ENCODE peak calls at places on chromosomes 13 and 19, in six cellular contexts. N is tibial nerve, E is Peyer's patch, Y is testis, K is uterus, V is heart left ventricle. Z is an unnamed sample.

GRCh38 chr13:113862766-113863510 is 938 bp downstream of the GAS6 start:
- DNase-seq in E (peak), N (no peak), V (peak), Y (peak), K (peak), Z (peak)

GRCh38 chr19:48302600-48302959 is 22.8 kb upstream of the EMP3 start:
- DNase-seq in E (no peak), Y (no peak), V (no peak), N (no peak), K (no peak), Z (no peak)

GRCh38 chr19:45587873-45588272 is 3.3 kb upstream of the OPA3 start:
- DNase-seq in Y (no peak), K (no peak), V (no peak), E (peak), N (no peak), Z (no peak)

GRCh38 chr13:96650301-96650886 is 343.9 kb downstream of the OXGR1 start:
- DNase-seq in V (no peak), K (no peak), E (no peak), Y (no peak), N (no peak), Z (no peak)

GRCh38 chr13:109743706-109744453 is 42.5 kb downstream of the IRS2 start:
- DNase-seq in K (peak), Y (no peak), E (peak), V (no peak), N (no peak), Z (no peak)

GRCh38 chr19:35995655-35995993 is 636 bp downstream of the SDHAF1 start:
- DNase-seq in E (peak), Y (peak), V (peak), N (no peak), K (peak), Z (peak)

GRCh38 chr13:112803422-112803821 is 113.6 kb downstream of the ATP11A start:
- DNase-seq in V (no peak), K (no peak), E (no peak), Y (no peak), N (no peak), Z (no peak)

GRCh38 chr13:95267662-95268369 is 33.4 kb downstream of the ABCC4 start:
- DNase-seq in E (peak), Y (no peak), V (no peak), N (no peak), K (no peak), Z (no peak)

GRCh38 chr19:35641515-35642151 is at the start of gene ETV2:
- DNase-seq in V (peak), E (peak), Y (peak), K (peak), N (no peak), Z (no peak)

GRCh38 chr13:28049215-28049614 is 51.2 kb downstream of the FLT3 start:
- DNase-seq in Y (no peak), N (no peak), E (no peak), V (no peak), K (no peak), Z (no peak)
- H3K27ac ChIP-seq in Y (no peak), N (no peak), E (no peak), V (no peak), K (no peak), Z (peak)

DNA sequence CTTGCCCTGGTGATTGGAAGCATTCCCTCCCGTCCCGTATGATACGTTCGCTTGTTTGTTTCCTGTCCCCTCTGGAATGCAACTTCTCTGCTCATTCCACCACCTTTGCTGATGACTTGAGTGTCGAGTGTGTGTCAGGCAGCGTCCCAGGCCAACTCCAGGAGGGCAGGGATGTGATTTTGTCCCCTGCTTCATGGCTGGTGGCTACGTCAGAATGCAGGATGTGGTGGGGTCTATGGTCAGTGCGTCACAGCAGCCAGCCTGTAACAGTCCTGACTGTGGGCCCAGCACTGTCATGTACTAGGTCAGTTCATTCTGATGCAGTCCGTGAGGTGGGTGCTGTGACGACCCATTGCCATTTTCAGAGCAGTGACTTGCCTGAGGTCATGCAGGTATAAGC is 16.2 kb downstream of the BRSK1 start:
- DNase-seq in K (no peak), N (no peak), V (no peak), E (no peak), Y (no peak), Z (no peak)
- H3K4me3 ChIP-seq in K (no peak), N (no peak), V (no peak), E (no peak), Y (no peak), Z (no peak)

GRCh38 chr19:7888145-7888825 is at the start of gene LRRC8E:
- DNase-seq in V (no peak), K (no peak), E (peak), Y (no peak), N (no peak), Z (peak)
- TF ChIP-seq POLR2A in V (no peak), K (peak), E (no peak), Y (no peak), N (no peak), Z (peak)

GRCh38 chr19:49929121-49929610 is at the start of the genes ATF5 and NUP62:
- DNase-seq in Y (peak), V (peak), N (peak), K (peak), E (peak), Z (peak)
- H3K27ac ChIP-seq in Y (peak), V (peak), N (peak), K (peak), E (peak), Z (peak)

GRCh38 chr19:5141278-5141925 is 172.5 kb downstream of the KDM4B start:
- DNase-seq in N (no peak), Y (no peak), K (no peak), E (no peak), V (no peak), Z (peak)

GRCh38 chr19:5142725-5143097 is 173.8 kb downstream of the KDM4B start:
- DNase-seq in K (no peak), V (no peak), E (no peak), N (no peak), Y (no peak), Z (no peak)

GRCh38 chr19:5144545-5145179 is 175.7 kb downstream of the KDM4B start:
- DNase-seq in Y (no peak), E (no peak), K (no peak), V (no peak), N (no peak), Z (no peak)

GRCh38 chr19:5143471-5144411 is 174.8 kb downstream of the KDM4B start:
- DNase-seq in Y (no peak), N (no peak), V (no peak), K (no peak), E (peak), Z (no peak)

DNA sequence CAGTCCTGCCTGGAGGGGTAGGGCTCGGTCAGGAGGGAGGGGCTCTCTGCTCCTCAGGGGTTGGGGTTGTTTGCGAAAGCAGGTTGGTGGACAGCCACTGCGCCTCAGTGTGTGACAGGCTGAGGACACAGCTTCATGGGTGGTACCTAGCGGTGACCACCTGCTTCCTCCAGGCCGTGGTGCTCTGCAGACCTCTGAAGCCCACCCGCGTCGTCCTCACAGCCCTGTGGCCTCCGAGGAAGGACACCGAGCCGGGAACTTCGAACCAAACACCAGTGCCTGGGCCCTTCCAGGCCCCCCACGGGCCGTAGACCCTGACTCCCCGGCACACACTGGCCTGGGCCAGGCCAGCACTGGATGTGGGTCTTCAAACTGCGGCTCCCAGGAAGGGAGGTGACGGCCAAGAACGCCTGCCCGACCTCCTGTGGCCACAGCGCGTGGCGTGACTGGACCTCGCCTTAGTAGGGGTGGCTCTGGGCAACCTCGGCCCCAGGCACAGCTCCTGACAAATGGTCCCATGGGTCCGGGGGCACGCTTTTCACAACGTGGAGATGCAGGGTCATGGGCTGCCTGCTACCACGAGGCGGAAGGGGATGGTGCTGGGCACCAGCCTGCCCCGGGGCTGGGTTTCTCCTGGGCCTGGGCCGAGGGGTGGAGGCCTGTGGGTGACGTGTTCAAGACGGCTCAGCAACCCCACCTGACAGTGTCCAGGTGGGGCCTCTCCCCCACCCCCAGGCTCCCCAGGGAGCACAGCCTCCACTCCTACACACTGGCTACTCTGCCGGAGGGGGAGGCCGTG is 173.2 kb downstream of the KDM4B start:
- DNase-seq in E (no peak), N (no peak), K (no peak), Y (no peak), V (no peak), Z (no peak)
- H3K4me3 ChIP-seq in E (no peak), N (no peak), K (no peak), Y (no peak), V (no peak), Z (no peak)

DNA sequence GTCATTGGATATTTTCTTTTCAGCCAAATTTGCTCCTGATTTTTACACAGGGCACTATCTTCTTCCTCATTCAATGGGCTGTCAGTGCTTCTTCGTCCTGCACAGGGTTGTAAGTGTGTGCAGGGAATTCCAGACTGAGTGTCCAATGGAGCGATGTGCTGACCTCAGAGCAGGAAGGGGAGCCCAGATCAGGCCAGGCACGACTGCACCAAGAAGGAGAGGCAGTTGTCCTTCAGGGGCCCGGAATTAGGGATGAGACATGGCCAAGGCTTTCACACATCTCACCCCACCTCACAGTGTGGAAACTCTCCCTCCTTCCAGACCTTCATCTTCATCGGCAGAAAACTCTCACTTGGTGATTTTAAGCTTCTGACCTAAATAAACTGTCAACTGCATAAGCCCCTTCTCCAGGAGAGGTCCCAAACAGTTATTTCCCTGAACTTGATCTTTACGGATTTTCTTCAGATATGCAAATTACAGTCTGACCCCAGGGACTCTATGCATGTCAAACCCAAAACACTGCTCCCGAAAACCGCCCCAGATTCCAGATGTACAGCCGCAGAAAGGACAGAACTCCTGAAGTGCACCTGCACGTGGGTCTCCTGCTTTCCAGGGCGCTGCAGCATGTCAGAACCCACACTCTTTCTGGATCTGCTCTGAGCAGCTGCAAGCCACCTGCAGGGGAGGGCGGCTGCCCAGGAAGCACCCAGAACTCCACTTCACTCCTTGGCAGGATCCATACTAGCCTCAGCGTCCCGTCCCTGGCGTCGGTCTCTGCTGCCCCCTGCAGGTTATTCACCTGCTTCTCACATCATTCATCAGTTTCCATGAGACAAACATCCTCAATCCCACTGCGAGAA is 625 bp upstream of the ZNF20 start:
- DNase-seq in E (peak), Y (peak), K (peak), N (peak), V (peak), Z (peak)
- TF ChIP-seq POLR2A in E (no peak), Y (no peak), K (no peak), N (no peak), V (no peak), Z (no peak)

DNA sequence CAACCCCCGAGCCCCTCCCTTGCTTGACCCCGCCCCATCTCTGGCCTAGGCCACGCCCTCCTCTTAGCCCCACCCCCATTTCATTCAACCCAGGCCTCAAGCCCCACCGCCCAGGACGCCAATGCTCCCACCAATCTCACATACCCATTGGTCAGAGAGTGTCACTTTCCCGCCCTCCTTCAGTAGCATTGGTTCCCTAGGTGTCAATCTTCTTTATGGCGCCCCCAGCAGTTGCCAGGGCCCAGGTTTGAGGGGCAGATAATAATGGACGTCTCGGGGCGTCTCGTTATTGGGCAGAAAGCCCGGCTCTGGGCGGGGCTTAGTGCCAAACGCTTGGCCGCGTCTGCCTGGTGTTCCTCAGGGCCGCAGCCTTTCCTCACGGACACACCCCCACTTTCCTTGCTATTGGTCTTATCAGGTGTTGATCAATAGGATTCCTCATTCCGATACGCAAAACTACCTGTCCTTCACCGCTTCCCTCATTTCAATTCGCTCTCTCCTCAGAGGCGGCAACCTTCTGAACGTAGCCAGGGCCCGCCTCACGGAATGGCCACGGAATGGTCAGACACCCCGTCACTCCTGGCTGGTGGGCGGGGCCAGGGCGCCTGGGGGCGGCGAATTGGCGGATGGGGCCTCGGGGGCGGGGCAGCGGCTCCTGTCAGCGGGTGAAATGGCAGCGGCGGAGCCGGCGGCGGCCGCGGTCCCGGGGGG is at the start of gene EVI5L:
- DNase-seq in N (peak), K (peak), Y (peak), V (peak), E (peak), Z (peak)
- H3K27ac ChIP-seq in N (peak), K (no peak), Y (no peak), V (no peak), E (peak), Z (peak)

Z was measured in body of pancreas.